ENCODE peak calls at places on chromosome 10, in nine cellular contexts. One of them, this sample, is unnamed.
A peak's percentile ranks its signal among the peaks of the same experiment; 100 is the strongest.

GRCh38 chr10:23081891-23082290 is 13.5 kb upstream of the MSRB2 start:
- DNase-seq in C1 segment of cervical spinal cord: no peak
- DNase-seq in EH: peak; percentile 19
- DNase-seq in esophagus squamous epithelium: no peak
- DNase-seq in mesothelial cell of epicardium: no peak
- DNase-seq in HCT116: peak; percentile 41
- DNase-seq in RPMI7951: peak; percentile 19
- DNase-seq in dorsolateral prefrontal cortex: no peak
- DNase-seq in activated CD4-positive, alpha-beta T cell treated with anti-CD3 and anti-CD28 coated beads, Interleukin-2, amount 50 U/mL, for 24 hours: no peak
- DNase-seq in this sample: no peak

GRCh38 chr10:129918401-129918800 is 45.7 kb downstream of the EBF3 start:
- DNase-seq in C1 segment of cervical spinal cord: no peak
- DNase-seq in esophagus squamous epithelium: no peak
- DNase-seq in HCT116: no peak
- DNase-seq in activated CD4-positive, alpha-beta T cell treated with anti-CD3 and anti-CD28 coated beads, Interleukin-2, amount 50 U/mL, for 24 hours: no peak
- DNase-seq in mesothelial cell of epicardium: no peak
- DNase-seq in dorsolateral prefrontal cortex: no peak
- DNase-seq in RPMI7951: no peak
- DNase-seq in EH: no peak
- DNase-seq in this sample: no peak

GRCh38 chr10:126052171-126052570 is 155.8 kb downstream of the FANK1 start:
- DNase-seq in activated CD4-positive, alpha-beta T cell treated with anti-CD3 and anti-CD28 coated beads, Interleukin-2, amount 50 U/mL, for 24 hours: no peak
- DNase-seq in mesothelial cell of epicardium: no peak
- DNase-seq in HCT116: no peak
- DNase-seq in dorsolateral prefrontal cortex: no peak
- DNase-seq in esophagus squamous epithelium: no peak
- DNase-seq in RPMI7951: no peak
- DNase-seq in EH: no peak
- DNase-seq in C1 segment of cervical spinal cord: no peak
- DNase-seq in this sample: no peak

GRCh38 chr10:21926949-21927348 is 76.6 kb downstream of the DNAJC1 start:
- DNase-seq in mesothelial cell of epicardium: peak; percentile 24
- DNase-seq in activated CD4-positive, alpha-beta T cell treated with anti-CD3 and anti-CD28 coated beads, Interleukin-2, amount 50 U/mL, for 24 hours: no peak
- DNase-seq in C1 segment of cervical spinal cord: no peak
- DNase-seq in RPMI7951: peak; percentile 86
- DNase-seq in EH: peak; percentile 96
- DNase-seq in dorsolateral prefrontal cortex: no peak
- DNase-seq in HCT116: no peak
- DNase-seq in esophagus squamous epithelium: no peak
- DNase-seq in this sample: no peak

GRCh38 chr10:63268798-63269503 is 135.8 kb downstream of the NRBF2 start:
- DNase-seq in activated CD4-positive, alpha-beta T cell treated with anti-CD3 and anti-CD28 coated beads, Interleukin-2, amount 50 U/mL, for 24 hours: peak; percentile 81
- DNase-seq in RPMI7951: peak; percentile 96
- DNase-seq in esophagus squamous epithelium: peak; percentile 56
- DNase-seq in EH: peak; percentile 96
- DNase-seq in dorsolateral prefrontal cortex: peak; percentile 65
- DNase-seq in C1 segment of cervical spinal cord: peak; percentile 91
- DNase-seq in HCT116: peak; percentile 94
- DNase-seq in mesothelial cell of epicardium: no peak
- DNase-seq in this sample: peak; percentile 85

GRCh38 chr10:1574719-1575118 is 162.6 kb downstream of the ADARB2 start:
- DNase-seq in esophagus squamous epithelium: no peak
- DNase-seq in EH: no peak
- DNase-seq in HCT116: no peak
- DNase-seq in mesothelial cell of epicardium: no peak
- DNase-seq in dorsolateral prefrontal cortex: no peak
- DNase-seq in C1 segment of cervical spinal cord: no peak
- DNase-seq in RPMI7951: no peak
- DNase-seq in activated CD4-positive, alpha-beta T cell treated with anti-CD3 and anti-CD28 coated beads, Interleukin-2, amount 50 U/mL, for 24 hours: no peak
- DNase-seq in this sample: no peak

GRCh38 chr10:85580585-85580984 is 786.0 kb downstream of the GRID1 start:
- DNase-seq in esophagus squamous epithelium: no peak
- DNase-seq in dorsolateral prefrontal cortex: no peak
- DNase-seq in EH: no peak
- DNase-seq in activated CD4-positive, alpha-beta T cell treated with anti-CD3 and anti-CD28 coated beads, Interleukin-2, amount 50 U/mL, for 24 hours: no peak
- DNase-seq in RPMI7951: no peak
- DNase-seq in HCT116: no peak
- DNase-seq in C1 segment of cervical spinal cord: no peak
- DNase-seq in mesothelial cell of epicardium: no peak
- DNase-seq in this sample: no peak

GRCh38 chr10:29345893-29346175 is 57.0 kb downstream of the LYZL1 start:
- DNase-seq in C1 segment of cervical spinal cord: no peak
- DNase-seq in EH: no peak
- DNase-seq in activated CD4-positive, alpha-beta T cell treated with anti-CD3 and anti-CD28 coated beads, Interleukin-2, amount 50 U/mL, for 24 hours: no peak
- DNase-seq in mesothelial cell of epicardium: no peak
- DNase-seq in HCT116: no peak
- DNase-seq in RPMI7951: no peak
- DNase-seq in esophagus squamous epithelium: no peak
- DNase-seq in dorsolateral prefrontal cortex: no peak
- DNase-seq in this sample: no peak

GRCh38 chr10:70334526-70335245 is 47.7 kb downstream of the LRRC20 start:
- DNase-seq in esophagus squamous epithelium: no peak
- DNase-seq in RPMI7951: no peak
- DNase-seq in EH: no peak
- DNase-seq in HCT116: no peak
- DNase-seq in activated CD4-positive, alpha-beta T cell treated with anti-CD3 and anti-CD28 coated beads, Interleukin-2, amount 50 U/mL, for 24 hours: no peak
- DNase-seq in mesothelial cell of epicardium: no peak
- DNase-seq in dorsolateral prefrontal cortex: no peak
- DNase-seq in C1 segment of cervical spinal cord: no peak
- DNase-seq in this sample: no peak

GRCh38 chr10:125149278-125150047 is 10.9 kb downstream of the CTBP2 start:
- DNase-seq in EH: peak; percentile 78
- DNase-seq in esophagus squamous epithelium: no peak
- DNase-seq in mesothelial cell of epicardium: no peak
- DNase-seq in HCT116: peak; percentile 52
- DNase-seq in activated CD4-positive, alpha-beta T cell treated with anti-CD3 and anti-CD28 coated beads, Interleukin-2, amount 50 U/mL, for 24 hours: no peak
- DNase-seq in RPMI7951: peak; percentile 44
- DNase-seq in dorsolateral prefrontal cortex: no peak
- DNase-seq in C1 segment of cervical spinal cord: no peak
- DNase-seq in this sample: no peak

GRCh38 chr10:86686972-86687371 is 18.7 kb downstream of the LDB3 start:
- DNase-seq in EH: no peak
- DNase-seq in C1 segment of cervical spinal cord: no peak
- DNase-seq in esophagus squamous epithelium: no peak
- DNase-seq in activated CD4-positive, alpha-beta T cell treated with anti-CD3 and anti-CD28 coated beads, Interleukin-2, amount 50 U/mL, for 24 hours: no peak
- DNase-seq in dorsolateral prefrontal cortex: no peak
- DNase-seq in mesothelial cell of epicardium: no peak
- DNase-seq in RPMI7951: no peak
- DNase-seq in HCT116: no peak
- DNase-seq in this sample: no peak

GRCh38 chr10:37285063-37285462 is 159.7 kb downstream of the ANKRD30A start:
- DNase-seq in mesothelial cell of epicardium: no peak
- DNase-seq in RPMI7951: no peak
- DNase-seq in dorsolateral prefrontal cortex: no peak
- DNase-seq in activated CD4-positive, alpha-beta T cell treated with anti-CD3 and anti-CD28 coated beads, Interleukin-2, amount 50 U/mL, for 24 hours: no peak
- DNase-seq in esophagus squamous epithelium: no peak
- DNase-seq in HCT116: no peak
- DNase-seq in C1 segment of cervical spinal cord: no peak
- DNase-seq in EH: no peak
- DNase-seq in this sample: no peak

GRCh38 chr10:93594518-93594917 is 6.5 kb downstream of the RBP4 start:
- DNase-seq in dorsolateral prefrontal cortex: no peak
- DNase-seq in HCT116: no peak
- DNase-seq in activated CD4-positive, alpha-beta T cell treated with anti-CD3 and anti-CD28 coated beads, Interleukin-2, amount 50 U/mL, for 24 hours: no peak
- DNase-seq in C1 segment of cervical spinal cord: no peak
- DNase-seq in esophagus squamous epithelium: no peak
- DNase-seq in mesothelial cell of epicardium: no peak
- DNase-seq in EH: no peak
- DNase-seq in RPMI7951: no peak
- DNase-seq in this sample: no peak

GRCh38 chr10:11337516-11337915 is 273.9 kb downstream of the USP6NL start:
- DNase-seq in mesothelial cell of epicardium: no peak
- DNase-seq in activated CD4-positive, alpha-beta T cell treated with anti-CD3 and anti-CD28 coated beads, Interleukin-2, amount 50 U/mL, for 24 hours: no peak
- DNase-seq in HCT116: no peak
- DNase-seq in RPMI7951: no peak
- DNase-seq in dorsolateral prefrontal cortex: no peak
- DNase-seq in EH: no peak
- DNase-seq in esophagus squamous epithelium: no peak
- DNase-seq in C1 segment of cervical spinal cord: no peak
- DNase-seq in this sample: no peak

GRCh38 chr10:59027975-59028640 is 148.3 kb upstream of the PHYHIPL start:
- DNase-seq in mesothelial cell of epicardium: no peak
- DNase-seq in C1 segment of cervical spinal cord: no peak
- DNase-seq in RPMI7951: no peak
- DNase-seq in HCT116: no peak
- DNase-seq in EH: no peak
- DNase-seq in esophagus squamous epithelium: no peak
- DNase-seq in activated CD4-positive, alpha-beta T cell treated with anti-CD3 and anti-CD28 coated beads, Interleukin-2, amount 50 U/mL, for 24 hours: no peak
- DNase-seq in dorsolateral prefrontal cortex: no peak
- DNase-seq in this sample: no peak

GRCh38 chr10:90969947-90970673 is 49.2 kb upstream of the ANKRD1 start:
- DNase-seq in mesothelial cell of epicardium: no peak
- DNase-seq in C1 segment of cervical spinal cord: no peak
- DNase-seq in HCT116: no peak
- DNase-seq in EH: peak; percentile 87
- DNase-seq in dorsolateral prefrontal cortex: no peak
- DNase-seq in activated CD4-positive, alpha-beta T cell treated with anti-CD3 and anti-CD28 coated beads, Interleukin-2, amount 50 U/mL, for 24 hours: no peak
- DNase-seq in esophagus squamous epithelium: no peak
- DNase-seq in RPMI7951: peak; percentile 53
- DNase-seq in this sample: no peak

GRCh38 chr10:4704034-4704545 is 121.9 kb upstream of the AKR1E2 start:
- DNase-seq in EH: peak; percentile 94
- DNase-seq in C1 segment of cervical spinal cord: no peak
- DNase-seq in esophagus squamous epithelium: no peak
- DNase-seq in mesothelial cell of epicardium: no peak
- DNase-seq in HCT116: peak; percentile 80
- DNase-seq in activated CD4-positive, alpha-beta T cell treated with anti-CD3 and anti-CD28 coated beads, Interleukin-2, amount 50 U/mL, for 24 hours: no peak
- DNase-seq in RPMI7951: peak; percentile 100
- DNase-seq in dorsolateral prefrontal cortex: no peak
- DNase-seq in this sample: no peak

GRCh38 chr10:24622781-24623301 is 100.8 kb downstream of the ARHGAP21 start:
- DNase-seq in mesothelial cell of epicardium: no peak
- DNase-seq in activated CD4-positive, alpha-beta T cell treated with anti-CD3 and anti-CD28 coated beads, Interleukin-2, amount 50 U/mL, for 24 hours: no peak
- DNase-seq in C1 segment of cervical spinal cord: no peak
- DNase-seq in HCT116: no peak
- DNase-seq in dorsolateral prefrontal cortex: no peak
- DNase-seq in RPMI7951: peak; percentile 56
- DNase-seq in esophagus squamous epithelium: no peak
- DNase-seq in EH: peak; percentile 25
- DNase-seq in this sample: no peak

GRCh38 chr10:124742418-124743187 is 1.6 kb downstream of the FAM53B start:
- DNase-seq in RPMI7951: peak; percentile 26
- DNase-seq in dorsolateral prefrontal cortex: no peak
- DNase-seq in mesothelial cell of epicardium: no peak
- DNase-seq in EH: peak; percentile 35
- DNase-seq in esophagus squamous epithelium: no peak
- DNase-seq in activated CD4-positive, alpha-beta T cell treated with anti-CD3 and anti-CD28 coated beads, Interleukin-2, amount 50 U/mL, for 24 hours: no peak
- DNase-seq in C1 segment of cervical spinal cord: no peak
- DNase-seq in HCT116: no peak
- DNase-seq in this sample: no peak

GRCh38 chr10:30557884-30558283 is 71.7 kb downstream of the LYZL2 start:
- DNase-seq in mesothelial cell of epicardium: no peak
- DNase-seq in activated CD4-positive, alpha-beta T cell treated with anti-CD3 and anti-CD28 coated beads, Interleukin-2, amount 50 U/mL, for 24 hours: no peak
- DNase-seq in EH: peak; percentile 34
- DNase-seq in RPMI7951: peak; percentile 34
- DNase-seq in C1 segment of cervical spinal cord: no peak
- DNase-seq in HCT116: no peak
- DNase-seq in esophagus squamous epithelium: no peak
- DNase-seq in dorsolateral prefrontal cortex: no peak
- DNase-seq in this sample: no peak

GRCh38 chr10:84665211-84665610 is 336.8 kb downstream of the CCSER2 start:
- DNase-seq in C1 segment of cervical spinal cord: no peak
- DNase-seq in HCT116: no peak
- DNase-seq in dorsolateral prefrontal cortex: no peak
- DNase-seq in activated CD4-positive, alpha-beta T cell treated with anti-CD3 and anti-CD28 coated beads, Interleukin-2, amount 50 U/mL, for 24 hours: no peak
- DNase-seq in EH: no peak
- DNase-seq in esophagus squamous epithelium: no peak
- DNase-seq in mesothelial cell of epicardium: no peak
- DNase-seq in RPMI7951: no peak
- DNase-seq in this sample: no peak

GRCh38 chr10:47065903-47066302 is 154.7 kb downstream of the PTPN20 start:
- DNase-seq in EH: no peak
- DNase-seq in HCT116: no peak
- DNase-seq in dorsolateral prefrontal cortex: no peak
- DNase-seq in esophagus squamous epithelium: no peak
- DNase-seq in activated CD4-positive, alpha-beta T cell treated with anti-CD3 and anti-CD28 coated beads, Interleukin-2, amount 50 U/mL, for 24 hours: no peak
- DNase-seq in RPMI7951: no peak
- DNase-seq in C1 segment of cervical spinal cord: no peak
- DNase-seq in mesothelial cell of epicardium: no peak
- DNase-seq in this sample: no peak

GRCh38 chr10:132064771-132065437 is 842 bp upstream of the JAKMIP3 start:
- DNase-seq in HCT116: no peak
- DNase-seq in esophagus squamous epithelium: no peak
- DNase-seq in mesothelial cell of epicardium: no peak
- DNase-seq in EH: no peak
- DNase-seq in activated CD4-positive, alpha-beta T cell treated with anti-CD3 and anti-CD28 coated beads, Interleukin-2, amount 50 U/mL, for 24 hours: no peak
- DNase-seq in C1 segment of cervical spinal cord: no peak
- DNase-seq in RPMI7951: no peak
- DNase-seq in dorsolateral prefrontal cortex: no peak
- DNase-seq in this sample: no peak

GRCh38 chr10:73798087-73798486 is 12.7 kb downstream of the ZSWIM8 start:
- DNase-seq in dorsolateral prefrontal cortex: no peak
- DNase-seq in RPMI7951: no peak
- DNase-seq in activated CD4-positive, alpha-beta T cell treated with anti-CD3 and anti-CD28 coated beads, Interleukin-2, amount 50 U/mL, for 24 hours: no peak
- DNase-seq in mesothelial cell of epicardium: no peak
- DNase-seq in C1 segment of cervical spinal cord: no peak
- DNase-seq in esophagus squamous epithelium: no peak
- DNase-seq in HCT116: no peak
- DNase-seq in EH: no peak
- DNase-seq in this sample: no peak

GRCh38 chr10:55631071-55631654 is 729.9 kb downstream of the ZWINT start:
- DNase-seq in mesothelial cell of epicardium: peak; percentile 68
- DNase-seq in dorsolateral prefrontal cortex: peak; percentile 42
- DNase-seq in C1 segment of cervical spinal cord: peak; percentile 30
- DNase-seq in EH: no peak
- DNase-seq in HCT116: no peak
- DNase-seq in activated CD4-positive, alpha-beta T cell treated with anti-CD3 and anti-CD28 coated beads, Interleukin-2, amount 50 U/mL, for 24 hours: no peak
- DNase-seq in esophagus squamous epithelium: no peak
- DNase-seq in RPMI7951: peak; percentile 27
- DNase-seq in this sample: no peak

This sample was measured in NCI-H1048.